ENCODE peak calls at places on chromosomes 6 and 20, in eight cellular contexts. L is iris pigment epithelial cell; T is hepatic stellate cell; N is amniotic stem cell; X is AG04449; V is fibroblast of the conjunctiva; M is substantia nigra; I is naive thymus-derived CD8-positive, alpha-beta T cell. H is an unnamed sample.

GRCh38 chr6:13261464-13261994 is 66.8 kb downstream of the TBC1D7 start:
- DNase-seq in L (no peak), T (no peak), N (no peak), X (no peak), V (no peak), M (no peak), I (peak), H (no peak)

GRCh38 chr20:58523916-58524315 is 8.7 kb upstream of the APCDD1L start:
- DNase-seq in L (peak), T (no peak), N (no peak), X (no peak), V (no peak), M (no peak), I (no peak), H (no peak)

GRCh38 chr20:9241721-9242427 is 173.0 kb downstream of the PLCB4 start:
- DNase-seq in L (peak), T (no peak), N (no peak), X (no peak), V (no peak), M (no peak), I (no peak), H (no peak)

GRCh38 chr6:140677781-140678528 is 1303.5 kb upstream of the CITED2 start:
- DNase-seq in L (peak), T (no peak), N (no peak), X (no peak), V (no peak), M (no peak), I (no peak), H (no peak)

GRCh38 chr6:390914-391558 is 516 bp upstream of the IRF4 start:
- DNase-seq in L (no peak), T (no peak), N (no peak), X (no peak), V (no peak), M (no peak), I (no peak), H (peak)

GRCh38 chr6:134512946-134513345 is 195.0 kb upstream of the SGK1 start:
- DNase-seq in L (no peak), T (no peak), N (no peak), X (no peak), V (no peak), M (no peak), I (no peak), H (no peak)

GRCh38 chr6:26045046-26045938 is 41.9 kb upstream of the HFE start:
- DNase-seq in L (peak), T (peak), N (peak), X (no peak), V (peak), M (peak), I (peak), H (peak)

GRCh38 chr6:112939543-112939942 is 592.4 kb downstream of the RFPL4B start:
- DNase-seq in L (no peak), T (no peak), N (no peak), X (no peak), V (no peak), M (no peak), I (no peak), H (peak)

GRCh38 chr6:27251672-27252251 is 4.3 kb downstream of the PRSS16 start:
- DNase-seq in L (peak), T (no peak), N (no peak), X (no peak), V (peak), M (no peak), I (peak), H (peak)

GRCh38 chr6:8918196-8918595 is 482.9 kb upstream of the SLC35B3 start:
- DNase-seq in L (no peak), T (no peak), N (no peak), X (no peak), V (no peak), M (no peak), I (no peak), H (no peak)

GRCh38 chr6:157659536-157660271 is 163.3 kb upstream of the SNX9 start:
- DNase-seq in L (no peak), T (no peak), N (no peak), X (no peak), V (no peak), M (no peak), I (no peak), H (peak)